ENCODE peak calls at places on chromosomes 12 and 14, in seven cellular contexts. One of them, this sample, is unnamed.

GRCh38 chr14:22420598-22421186 is 168.3 kb downstream of the DAD1 start:
- DNase-seq in H9: no peak
- DNase-seq in IMR-90: no peak
- DNase-seq in mesendoderm: no peak
- DNase-seq in neuronal stem cell: no peak
- DNase-seq in mesenchymal stem cell: no peak
- DNase-seq in H1: no peak
- DNase-seq in this sample: no peak

GRCh38 chr14:22978873-22979671 is 3.3 kb downstream of the AJUBA start:
- DNase-seq in H1: no peak
- DNase-seq in IMR-90: no peak
- DNase-seq in H9: no peak
- DNase-seq in mesenchymal stem cell: no peak
- DNase-seq in neuronal stem cell: no peak
- DNase-seq in mesendoderm: no peak
- DNase-seq in this sample: no peak

GRCh38 chr14:56065621-56066295 is 52.5 kb upstream of the PELI2 start:
- DNase-seq in neuronal stem cell: no peak
- DNase-seq in mesendoderm: no peak
- DNase-seq in mesenchymal stem cell: no peak
- DNase-seq in H9: no peak
- DNase-seq in IMR-90: no peak
- DNase-seq in H1: no peak
- DNase-seq in this sample: no peak

GRCh38 chr12:131701705-131702572 is 9.0 kb upstream of the SFSWAP start:
- DNase-seq in mesendoderm: no peak
- DNase-seq in H9: no peak
- DNase-seq in mesenchymal stem cell: no peak
- DNase-seq in neuronal stem cell: no peak
- DNase-seq in IMR-90: no peak
- DNase-seq in H1: no peak
- DNase-seq in this sample: no peak

GRCh38 chr12:47410862-47411261 is 295.0 kb downstream of the RPAP3 start:
- DNase-seq in neuronal stem cell: no peak
- DNase-seq in H9: no peak
- DNase-seq in mesenchymal stem cell: no peak
- DNase-seq in H1: no peak
- DNase-seq in IMR-90: no peak
- DNase-seq in mesendoderm: no peak
- DNase-seq in this sample: no peak

GRCh38 chr12:49187184-49187583 is 1.7 kb downstream of the TUBA1A start:
- DNase-seq in mesendoderm: no peak
- DNase-seq in H9: no peak
- DNase-seq in H1: no peak
- DNase-seq in mesenchymal stem cell: peak
- DNase-seq in neuronal stem cell: no peak
- DNase-seq in IMR-90: peak
- DNase-seq in this sample: no peak

GRCh38 chr14:31596691-31597090 is 35.5 kb downstream of the NUBPL start:
- DNase-seq in H1: no peak
- DNase-seq in mesendoderm: peak
- DNase-seq in IMR-90: peak
- DNase-seq in neuronal stem cell: no peak
- DNase-seq in H9: no peak
- DNase-seq in mesenchymal stem cell: no peak
- DNase-seq in this sample: no peak

GRCh38 chr14:85531594-85532391 is 1.8 kb downstream of the FLRT2 start:
- DNase-seq in H1: peak
- DNase-seq in mesendoderm: peak
- DNase-seq in neuronal stem cell: peak
- DNase-seq in H9: peak
- DNase-seq in IMR-90: peak
- DNase-seq in mesenchymal stem cell: peak
- DNase-seq in this sample: no peak

GRCh38 chr12:34124608-34125007 is 102.3 kb downstream of the ALG10 start:
- DNase-seq in H9: no peak
- DNase-seq in IMR-90: no peak
- DNase-seq in neuronal stem cell: no peak
- DNase-seq in mesendoderm: no peak
- DNase-seq in H1: no peak
- DNase-seq in mesenchymal stem cell: no peak
- DNase-seq in this sample: no peak

GRCh38 chr12:1936406-1937320 is 18.2 kb upstream of the CACNA2D4 start:
- DNase-seq in IMR-90: peak
- DNase-seq in mesendoderm: no peak
- DNase-seq in mesenchymal stem cell: peak
- DNase-seq in neuronal stem cell: no peak
- DNase-seq in H1: peak
- DNase-seq in H9: peak
- DNase-seq in this sample: no peak

GRCh38 chr12:121261397-121261796 is 35.1 kb downstream of the CAMKK2 start:
- DNase-seq in H9: no peak
- DNase-seq in mesendoderm: no peak
- DNase-seq in mesenchymal stem cell: no peak
- DNase-seq in IMR-90: no peak
- DNase-seq in neuronal stem cell: no peak
- DNase-seq in H1: no peak
- DNase-seq in this sample: no peak

GRCh38 chr14:78690836-78691235 is 520.7 kb downstream of the NRXN3 start:
- DNase-seq in IMR-90: no peak
- DNase-seq in H9: no peak
- DNase-seq in H1: no peak
- DNase-seq in mesenchymal stem cell: no peak
- DNase-seq in neuronal stem cell: no peak
- DNase-seq in mesendoderm: no peak
- DNase-seq in this sample: no peak

GRCh38 chr14:22811752-22812151 is 3.5 kb downstream of the SLC7A7 start:
- DNase-seq in neuronal stem cell: no peak
- DNase-seq in mesenchymal stem cell: peak
- DNase-seq in H9: no peak
- DNase-seq in mesendoderm: no peak
- DNase-seq in IMR-90: peak
- DNase-seq in H1: no peak
- DNase-seq in this sample: no peak

GRCh38 chr12:62711626-62712305 is 223.2 kb downstream of the PPM1H start:
- DNase-seq in neuronal stem cell: peak
- DNase-seq in H9: no peak
- DNase-seq in mesenchymal stem cell: peak
- DNase-seq in H1: no peak
- DNase-seq in mesendoderm: no peak
- DNase-seq in IMR-90: no peak
- DNase-seq in this sample: no peak

GRCh38 chr12:59113831-59114273 is 193.5 kb upstream of the LRIG3 start:
- DNase-seq in mesendoderm: peak
- DNase-seq in mesenchymal stem cell: peak
- DNase-seq in H9: peak
- DNase-seq in neuronal stem cell: peak
- DNase-seq in H1: peak
- DNase-seq in IMR-90: peak
- DNase-seq in this sample: peak

GRCh38 chr12:64296301-64296700 is 74.2 kb upstream of the KICS2 start:
- DNase-seq in H1: no peak
- DNase-seq in H9: no peak
- DNase-seq in neuronal stem cell: no peak
- DNase-seq in mesendoderm: no peak
- DNase-seq in IMR-90: no peak
- DNase-seq in mesenchymal stem cell: no peak
- DNase-seq in this sample: peak

GRCh38 chr14:103555559-103556337 is 6.7 kb downstream of the BAG5 start:
- DNase-seq in H9: no peak
- DNase-seq in mesenchymal stem cell: no peak
- DNase-seq in mesendoderm: no peak
- DNase-seq in neuronal stem cell: no peak
- DNase-seq in H1: no peak
- DNase-seq in IMR-90: no peak
- DNase-seq in this sample: no peak

GRCh38 chr14:75341639-75342038 is 63.0 kb downstream of the FOS start:
- DNase-seq in IMR-90: no peak
- DNase-seq in H9: no peak
- DNase-seq in mesendoderm: no peak
- DNase-seq in H1: no peak
- DNase-seq in mesenchymal stem cell: peak
- DNase-seq in neuronal stem cell: no peak
- DNase-seq in this sample: peak

GRCh38 chr14:75340921-75341320 is 62.3 kb downstream of the FOS start:
- DNase-seq in mesenchymal stem cell: peak
- DNase-seq in neuronal stem cell: no peak
- DNase-seq in mesendoderm: no peak
- DNase-seq in H1: no peak
- DNase-seq in IMR-90: no peak
- DNase-seq in H9: no peak
- DNase-seq in this sample: no peak

GRCh38 chr14:75343914-75344313 is 65.3 kb downstream of the FOS start:
- DNase-seq in neuronal stem cell: no peak
- DNase-seq in mesenchymal stem cell: no peak
- DNase-seq in H9: no peak
- DNase-seq in mesendoderm: no peak
- DNase-seq in H1: no peak
- DNase-seq in IMR-90: no peak
- DNase-seq in this sample: no peak

GRCh38 chr14:75342762-75343599 is 64.4 kb downstream of the FOS start:
- DNase-seq in mesendoderm: no peak
- DNase-seq in mesenchymal stem cell: no peak
- DNase-seq in H1: no peak
- DNase-seq in IMR-90: no peak
- DNase-seq in H9: no peak
- DNase-seq in neuronal stem cell: no peak
- DNase-seq in this sample: no peak

DNA sequence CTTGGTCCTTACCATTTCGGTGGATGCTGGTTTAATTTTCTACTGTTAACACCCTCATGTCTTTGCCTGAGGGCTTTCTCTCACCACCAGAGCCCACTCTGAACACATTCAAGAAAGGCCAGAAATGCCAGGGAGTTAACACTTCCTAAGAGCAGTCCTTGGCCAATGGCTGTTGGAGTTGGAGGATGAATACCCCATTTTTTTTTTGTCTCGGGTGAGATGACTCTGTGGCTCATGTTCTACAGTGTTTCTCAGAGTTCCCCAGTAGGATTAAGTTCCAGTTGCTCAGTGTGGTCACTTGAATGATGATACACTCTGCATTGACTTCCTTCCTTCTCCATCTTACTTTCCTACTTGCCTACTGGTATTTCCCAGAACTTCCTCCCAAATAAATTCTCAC is 65.8 kb downstream of the FOS start:
- DNase-seq in H9: no peak
- DNase-seq in H1: no peak
- DNase-seq in mesendoderm: no peak
- DNase-seq in neuronal stem cell: no peak
- DNase-seq in mesenchymal stem cell: no peak
- DNase-seq in IMR-90: no peak
- DNase-seq in this sample: no peak
- H3K23ac ChIP-seq in H9: no peak
- H3K23ac ChIP-seq in H1: no peak
- H3K23ac ChIP-seq in mesendoderm: no peak
- H3K23ac ChIP-seq in neuronal stem cell: no peak
- H3K23ac ChIP-seq in mesenchymal stem cell: no peak
- H3K23ac ChIP-seq in IMR-90: no peak
- H3K23ac ChIP-seq in this sample: no peak

DNA sequence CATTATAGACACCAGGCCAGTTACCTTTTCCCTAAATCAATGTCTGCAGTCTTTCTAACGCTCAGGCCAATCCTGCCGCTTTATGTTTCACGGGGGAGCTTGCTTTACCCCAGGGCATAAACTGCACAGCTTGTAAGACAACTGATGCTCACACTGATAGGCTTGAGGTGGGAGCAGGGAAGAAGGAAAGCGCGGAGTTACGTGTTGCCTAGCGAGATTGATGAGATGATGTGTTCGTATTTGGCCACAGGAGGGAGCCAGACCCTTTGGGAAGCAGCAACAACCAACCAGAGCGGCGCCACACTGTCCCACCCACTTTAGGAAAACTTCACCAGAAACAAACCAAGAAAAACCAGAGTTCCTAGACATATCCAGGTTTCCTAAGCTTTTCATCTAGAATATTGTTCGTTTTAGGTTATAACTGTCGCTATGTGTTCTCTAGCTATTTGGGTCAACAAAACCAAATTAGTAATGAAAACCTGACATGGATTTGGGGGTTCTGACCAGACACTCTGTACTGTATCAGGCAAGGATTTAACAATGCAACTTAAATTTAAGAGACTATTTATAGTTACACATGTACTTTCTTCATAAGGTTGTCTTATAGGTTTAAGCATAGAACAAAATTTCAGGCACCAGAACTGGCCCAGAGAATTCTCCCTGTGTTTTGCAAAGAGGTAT is 2.4 kb downstream of the IL26 start:
- DNase-seq in H1: peak
- DNase-seq in IMR-90: peak
- DNase-seq in mesenchymal stem cell: peak
- DNase-seq in mesendoderm: peak
- DNase-seq in H9: peak
- DNase-seq in neuronal stem cell: peak
- DNase-seq in this sample: peak
- H3K27ac ChIP-seq in H1: no peak
- H3K27ac ChIP-seq in IMR-90: no peak
- H3K27ac ChIP-seq in mesenchymal stem cell: no peak
- H3K27ac ChIP-seq in mesendoderm: no peak
- H3K27ac ChIP-seq in H9: no peak
- H3K27ac ChIP-seq in neuronal stem cell: no peak
- H3K27ac ChIP-seq in this sample: no peak

DNA sequence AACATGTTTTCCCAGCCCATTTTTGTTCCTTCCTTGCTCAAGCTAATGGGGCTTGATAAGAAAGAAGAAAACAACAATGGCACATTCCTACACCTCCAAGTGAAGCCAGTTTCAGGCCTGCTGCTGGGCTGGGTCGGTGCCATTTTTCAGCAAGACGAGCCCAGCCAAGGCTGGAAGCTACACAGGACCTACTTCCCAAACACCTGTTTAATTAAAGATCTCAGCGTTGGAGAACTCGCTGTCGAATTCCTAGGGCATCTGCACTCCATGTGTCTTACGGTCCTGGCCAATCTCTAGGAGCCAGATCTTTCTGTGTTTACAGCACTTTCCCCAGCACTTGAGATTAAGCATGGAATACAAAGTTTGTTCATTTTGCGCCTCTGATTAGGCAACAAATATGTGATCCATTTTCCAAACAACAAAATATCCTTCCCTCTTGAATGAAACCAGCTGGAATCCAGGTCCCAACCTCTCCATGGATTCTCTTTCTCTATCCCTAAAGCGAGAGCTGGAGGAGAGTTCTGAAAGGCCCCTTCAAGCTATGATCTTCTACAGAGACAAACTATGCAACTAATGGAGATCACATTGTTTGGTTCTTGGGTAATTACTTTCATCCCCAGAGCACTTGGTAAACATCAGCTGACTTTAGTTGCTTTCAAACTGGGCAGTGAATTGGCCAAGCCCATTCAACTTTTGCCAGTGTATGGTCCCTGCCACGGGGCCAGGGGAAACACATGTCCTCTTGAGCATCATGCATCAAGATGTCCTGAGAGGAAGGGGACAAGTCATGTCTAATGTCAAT is 34.3 kb upstream of the TC2N start:
- DNase-seq in IMR-90: no peak
- DNase-seq in H9: no peak
- DNase-seq in H1: no peak
- DNase-seq in mesendoderm: no peak
- DNase-seq in neuronal stem cell: no peak
- DNase-seq in mesenchymal stem cell: no peak
- DNase-seq in this sample: no peak
- H3K23ac ChIP-seq in IMR-90: no peak
- H3K23ac ChIP-seq in H9: no peak
- H3K23ac ChIP-seq in H1: no peak
- H3K23ac ChIP-seq in mesendoderm: no peak
- H3K23ac ChIP-seq in neuronal stem cell: no peak
- H3K23ac ChIP-seq in mesenchymal stem cell: no peak
- H3K23ac ChIP-seq in this sample: no peak

GRCh38 chr14:69540654-69541335 is 33.9 kb downstream of the CCDC177 start:
- DNase-seq in mesenchymal stem cell: no peak
- DNase-seq in neuronal stem cell: no peak
- DNase-seq in IMR-90: no peak
- DNase-seq in H1: no peak
- DNase-seq in mesendoderm: no peak
- DNase-seq in H9: no peak
- DNase-seq in this sample: no peak
- H3K27ac ChIP-seq in mesenchymal stem cell: no peak
- H3K27ac ChIP-seq in neuronal stem cell: no peak
- H3K27ac ChIP-seq in IMR-90: no peak
- H3K27ac ChIP-seq in H1: no peak
- H3K27ac ChIP-seq in mesendoderm: no peak
- H3K27ac ChIP-seq in H9: no peak
- H3K27ac ChIP-seq in this sample: no peak